ENCODE peak calls at places on chromosomes 7 and 10, in seven cellular contexts. One of them, this sample, is unnamed.

GRCh38 chr7:1842321-1843221 is 172.5 kb downstream of the ELFN1 start:
- DNase-seq in H7: peak
- DNase-seq in suprapubic skin: peak
- DNase-seq in A549: no peak
- DNase-seq in sigmoid colon: peak
- DNase-seq in PC-9: peak
- DNase-seq in PC-3: no peak
- DNase-seq in this sample: no peak

GRCh38 chr10:52540479-52540984 is 226.5 kb downstream of the DKK1 start:
- DNase-seq in suprapubic skin: no peak
- DNase-seq in H7: no peak
- DNase-seq in PC-3: no peak
- DNase-seq in sigmoid colon: no peak
- DNase-seq in A549: no peak
- DNase-seq in PC-9: no peak
- DNase-seq in this sample: no peak

GRCh38 chr7:23539494-23539907 is 7.7 kb upstream of the TRA2A start:
- DNase-seq in suprapubic skin: no peak
- DNase-seq in A549: no peak
- DNase-seq in PC-9: no peak
- DNase-seq in H7: no peak
- DNase-seq in PC-3: no peak
- DNase-seq in sigmoid colon: no peak
- DNase-seq in this sample: no peak

GRCh38 chr10:119505588-119506315 is 36.8 kb downstream of the RGS10 start:
- DNase-seq in sigmoid colon: no peak
- DNase-seq in PC-3: no peak
- DNase-seq in suprapubic skin: no peak
- DNase-seq in PC-9: no peak
- DNase-seq in H7: no peak
- DNase-seq in A549: no peak
- DNase-seq in this sample: no peak

GRCh38 chr10:89889610-89890009 is 188.2 kb downstream of the KIF20B start:
- DNase-seq in A549: no peak
- DNase-seq in PC-3: no peak
- DNase-seq in sigmoid colon: no peak
- DNase-seq in PC-9: no peak
- DNase-seq in H7: no peak
- DNase-seq in suprapubic skin: no peak
- DNase-seq in this sample: no peak

GRCh38 chr10:103641326-103641725 is 147.8 kb downstream of the NEURL1 start:
- DNase-seq in H7: no peak
- DNase-seq in PC-9: no peak
- DNase-seq in sigmoid colon: no peak
- DNase-seq in PC-3: no peak
- DNase-seq in suprapubic skin: no peak
- DNase-seq in A549: no peak
- DNase-seq in this sample: no peak

GRCh38 chr7:31073486-31074383 is 21.6 kb downstream of the ADCYAP1R1 start:
- DNase-seq in sigmoid colon: peak
- DNase-seq in PC-9: no peak
- DNase-seq in suprapubic skin: no peak
- DNase-seq in H7: no peak
- DNase-seq in A549: no peak
- DNase-seq in PC-3: peak
- DNase-seq in this sample: no peak

GRCh38 chr7:83161851-83162401 is 758 bp downstream of the PCLO start:
- DNase-seq in PC-9: no peak
- DNase-seq in sigmoid colon: no peak
- DNase-seq in suprapubic skin: no peak
- DNase-seq in A549: peak
- DNase-seq in H7: no peak
- DNase-seq in PC-3: peak
- DNase-seq in this sample: no peak

GRCh38 chr7:82742163-82742562 is 298.6 kb upstream of the CACNA2D1 start:
- DNase-seq in PC-3: no peak
- DNase-seq in suprapubic skin: no peak
- DNase-seq in H7: no peak
- DNase-seq in PC-9: no peak
- DNase-seq in sigmoid colon: no peak
- DNase-seq in A549: no peak
- DNase-seq in this sample: no peak

GRCh38 chr10:45580781-45581496 is 91.6 kb downstream of the ZFAND4 start:
- DNase-seq in PC-9: no peak
- DNase-seq in PC-3: no peak
- DNase-seq in suprapubic skin: no peak
- DNase-seq in A549: no peak
- DNase-seq in sigmoid colon: no peak
- DNase-seq in H7: no peak
- DNase-seq in this sample: no peak
- H3K4me3 ChIP-seq in PC-9: no peak
- H3K4me3 ChIP-seq in PC-3: no peak
- H3K4me3 ChIP-seq in suprapubic skin: peak
- H3K4me3 ChIP-seq in A549: no peak
- H3K4me3 ChIP-seq in sigmoid colon: no peak
- H3K4me3 ChIP-seq in H7: no peak
- H3K4me3 ChIP-seq in this sample: no peak

GRCh38 chr7:151960449-151960848 is 4.2 kb downstream of the GALNTL5 start:
- DNase-seq in A549: no peak
- DNase-seq in sigmoid colon: no peak
- DNase-seq in PC-3: no peak
- DNase-seq in suprapubic skin: no peak
- DNase-seq in PC-9: no peak
- DNase-seq in H7: no peak
- DNase-seq in this sample: no peak

GRCh38 chr7:151958036-151959010 is 2.1 kb downstream of the GALNTL5 start:
- DNase-seq in suprapubic skin: no peak
- DNase-seq in PC-9: no peak
- DNase-seq in PC-3: no peak
- DNase-seq in A549: no peak
- DNase-seq in sigmoid colon: no peak
- DNase-seq in H7: no peak
- DNase-seq in this sample: no peak

GRCh38 chr7:151951672-151952338 is 4.4 kb upstream of the GALNTL5 start:
- DNase-seq in PC-3: no peak
- DNase-seq in sigmoid colon: no peak
- DNase-seq in A549: no peak
- DNase-seq in PC-9: no peak
- DNase-seq in H7: no peak
- DNase-seq in suprapubic skin: no peak
- DNase-seq in this sample: no peak

GRCh38 chr7:151954866-151955820 is 1.1 kb upstream of the GALNTL5 start:
- DNase-seq in A549: no peak
- DNase-seq in PC-3: no peak
- DNase-seq in suprapubic skin: peak
- DNase-seq in H7: no peak
- DNase-seq in sigmoid colon: peak
- DNase-seq in PC-9: no peak
- DNase-seq in this sample: no peak
- H3K4me3 ChIP-seq in A549: no peak
- H3K4me3 ChIP-seq in PC-3: no peak
- H3K4me3 ChIP-seq in suprapubic skin: no peak
- H3K4me3 ChIP-seq in H7: no peak
- H3K4me3 ChIP-seq in sigmoid colon: no peak
- H3K4me3 ChIP-seq in PC-9: no peak
- H3K4me3 ChIP-seq in this sample: no peak

GRCh38 chr7:95331004-95331337 is 6.6 kb upstream of the PON1 start:
- DNase-seq in PC-9: no peak
- DNase-seq in sigmoid colon: no peak
- DNase-seq in H7: no peak
- DNase-seq in PC-3: no peak
- DNase-seq in A549: no peak
- DNase-seq in suprapubic skin: no peak
- DNase-seq in this sample: no peak
- H3K4me3 ChIP-seq in PC-9: no peak
- H3K4me3 ChIP-seq in sigmoid colon: no peak
- H3K4me3 ChIP-seq in H7: no peak
- H3K4me3 ChIP-seq in PC-3: peak
- H3K4me3 ChIP-seq in A549: peak
- H3K4me3 ChIP-seq in suprapubic skin: peak
- H3K4me3 ChIP-seq in this sample: no peak

GRCh38 chr10:50796693-50797092 is 57.0 kb downstream of the ASAH2B start:
- DNase-seq in H7: no peak
- DNase-seq in sigmoid colon: no peak
- DNase-seq in suprapubic skin: no peak
- DNase-seq in PC-3: no peak
- DNase-seq in A549: no peak
- DNase-seq in PC-9: no peak
- DNase-seq in this sample: no peak
- H3K4me3 ChIP-seq in H7: no peak
- H3K4me3 ChIP-seq in sigmoid colon: no peak
- H3K4me3 ChIP-seq in suprapubic skin: no peak
- H3K4me3 ChIP-seq in PC-3: no peak
- H3K4me3 ChIP-seq in A549: no peak
- H3K4me3 ChIP-seq in PC-9: no peak
- H3K4me3 ChIP-seq in this sample: no peak

This sample was measured in LNCaP clone FGC.